ENCODE peak calls at places on chromosomes 16 and 17, in four cellular contexts. P is GOT3, K is kidney glomerular epithelial cell, W is left ventricle myocardium inferior. I is an unnamed sample.

GRCh38 chr17:6567528-6568185 is 11.3 kb upstream of the PITPNM3 start:
- DNase-seq in W (no peak), K (no peak), P (no peak), I (no peak)

GRCh38 chr17:78032166-78032565 is 73.7 kb downstream of the TNRC6C start:
- DNase-seq in P (no peak), W (no peak), K (no peak), I (no peak)

GRCh38 chr17:76000016-76000754 is 470 bp upstream of the CDK3 start:
- DNase-seq in W (no peak), K (no peak), P (no peak), I (no peak)

GRCh38 chr16:80622007-80622406 is 81.2 kb downstream of the DYNLRB2 start:
- DNase-seq in W (no peak), P (no peak), K (no peak), I (no peak)

GRCh38 chr17:17028878-17029535 is 13.2 kb upstream of the MPRIP start:
- DNase-seq in P (no peak), W (no peak), K (no peak), I (no peak)

GRCh38 chr17:82065638-82066303 is at the start of gene DUS1L:
- DNase-seq in K (no peak), P (no peak), W (peak; percentile 74), I (peak; percentile 34)

GRCh38 chr17:42845918-42846593 is 1.7 kb downstream of the AOC2 start:
- DNase-seq in K (no peak), W (no peak), P (peak; percentile 16), I (peak; percentile 56)

GRCh38 chr17:8192070-8192815 is 2.3 kb upstream of the BORCS6 start:
- DNase-seq in P (peak; percentile 37), K (peak; percentile 85), W (peak; percentile 80), I (peak; percentile 87)

GRCh38 chr17:74099441-74100340 is 103.8 kb upstream of the RPL38 start:
- DNase-seq in P (no peak), K (no peak), W (no peak), I (no peak)

GRCh38 chr16:53821487-53821886 is 117.5 kb downstream of the FTO start:
- DNase-seq in P (no peak), K (peak; percentile 47), W (no peak), I (peak; percentile 21)

GRCh38 chr16:3058173-3059030 is 7.0 kb upstream of the IL32 start:
- DNase-seq in P (no peak), K (no peak), W (peak; percentile 44), I (no peak)

GRCh38 chr16:5228369-5228768 is 130.8 kb upstream of the EEF2KMT start:
- DNase-seq in W (no peak), K (no peak), P (no peak), I (no peak)

GRCh38 chr16:27852681-27853080 is 210.8 kb downstream of the GSG1L start:
- DNase-seq in W (no peak), P (no peak), K (no peak), I (no peak)

GRCh38 chr16:22070361-22071351 is 21.7 kb upstream of the VWA3A start:
- DNase-seq in W (peak; percentile 28), P (no peak), K (no peak), I (no peak)

GRCh38 chr17:57045868-57046671 is 39.0 kb upstream of the AKAP1 start:
- DNase-seq in W (no peak), K (no peak), P (no peak), I (no peak)

GRCh38 chr17:64638552-64639198 is 23.4 kb downstream of the SMURF2 start:
- DNase-seq in P (no peak), W (no peak), K (no peak), I (no peak)